ENCODE peak calls at places on chromosomes 13 and 19, in five cellular contexts. One of them, this sample, is unnamed.

GRCh38 chr19:5115771-5116202 is 146.9 kb downstream of the KDM4B start:
- DNase-seq in GM23248: peak; percentile 65
- DNase-seq in MM.1S: no peak
- DNase-seq in PC-9: no peak
- DNase-seq in GM23338: no peak
- DNase-seq in this sample: no peak

GRCh38 chr19:2962018-2962670 is 15.2 kb upstream of the TLE6 start:
- DNase-seq in MM.1S: peak; percentile 58
- DNase-seq in GM23248: peak; percentile 76
- DNase-seq in GM23338: peak; percentile 96
- DNase-seq in PC-9: peak; percentile 33
- DNase-seq in this sample: peak; percentile 93

GRCh38 chr19:2719910-2720776 is 1.0 kb downstream of the DIRAS1 start:
- DNase-seq in GM23248: peak; percentile 85
- DNase-seq in PC-9: no peak
- DNase-seq in GM23338: peak; percentile 81
- DNase-seq in MM.1S: no peak
- DNase-seq in this sample: no peak

GRCh38 chr13:104318121-104318520 is 1251.9 kb upstream of the SLC10A2 start:
- DNase-seq in GM23248: no peak
- DNase-seq in GM23338: peak; percentile 15
- DNase-seq in PC-9: no peak
- DNase-seq in MM.1S: peak; percentile 11
- DNase-seq in this sample: peak; percentile 46

GRCh38 chr13:84843368-84843767 is 955.9 kb downstream of the SLITRK6 start:
- DNase-seq in GM23248: no peak
- DNase-seq in GM23338: no peak
- DNase-seq in PC-9: no peak
- DNase-seq in MM.1S: no peak
- DNase-seq in this sample: no peak

GRCh38 chr19:48158210-48158790 is 11.8 kb downstream of the LIG1 start:
- DNase-seq in GM23338: no peak
- DNase-seq in MM.1S: no peak
- DNase-seq in GM23248: no peak
- DNase-seq in PC-9: no peak
- DNase-seq in this sample: no peak

GRCh38 chr13:106533940-106534843 is 1.3 kb downstream of the EFNB2 start:
- DNase-seq in GM23338: peak; percentile 56
- DNase-seq in GM23248: peak; percentile 53
- DNase-seq in PC-9: peak; percentile 54
- DNase-seq in MM.1S: peak; percentile 24
- DNase-seq in this sample: peak; percentile 64

GRCh38 chr13:72514141-72514540 is 213.3 kb downstream of the MZT1 start:
- DNase-seq in PC-9: no peak
- DNase-seq in MM.1S: no peak
- DNase-seq in GM23248: no peak
- DNase-seq in GM23338: no peak
- DNase-seq in this sample: no peak

GRCh38 chr19:7789447-7789846 is 26.4 kb downstream of the CLEC4M start:
- DNase-seq in PC-9: peak; percentile 40
- DNase-seq in MM.1S: no peak
- DNase-seq in GM23248: no peak
- DNase-seq in GM23338: peak; percentile 79
- DNase-seq in this sample: no peak

GRCh38 chr19:7641288-7642276 is 4.7 kb downstream of the STXBP2 start:
- DNase-seq in PC-9: no peak
- DNase-seq in GM23338: peak; percentile 70
- DNase-seq in GM23248: no peak
- DNase-seq in MM.1S: no peak
- DNase-seq in this sample: no peak

GRCh38 chr19:16605552-16605951 is 22.5 kb downstream of the MED26 start:
- DNase-seq in MM.1S: no peak
- DNase-seq in GM23248: no peak
- DNase-seq in GM23338: no peak
- DNase-seq in PC-9: no peak
- DNase-seq in this sample: no peak

GRCh38 chr13:92187378-92187989 is 789.1 kb downstream of the GPC5 start:
- DNase-seq in GM23248: peak; percentile 44
- DNase-seq in GM23338: peak; percentile 72
- DNase-seq in MM.1S: peak; percentile 48
- DNase-seq in PC-9: no peak
- DNase-seq in this sample: peak; percentile 69

GRCh38 chr19:504634-505033 is 2.7 kb upstream of the TPGS1 start:
- DNase-seq in MM.1S: no peak
- DNase-seq in GM23248: no peak
- DNase-seq in PC-9: no peak
- DNase-seq in GM23338: no peak
- DNase-seq in this sample: peak; percentile 3

GRCh38 chr19:58519087-58519354 is 589 bp downstream of the ZBTB45 start:
- DNase-seq in GM23248: peak; percentile 91
- DNase-seq in MM.1S: peak; percentile 49
- DNase-seq in PC-9: peak; percentile 59
- DNase-seq in GM23338: peak; percentile 92
- DNase-seq in this sample: peak; percentile 90

GRCh38 chr19:11181488-11181887 is 15.9 kb downstream of the KANK2 start:
- DNase-seq in GM23338: no peak
- DNase-seq in GM23248: no peak
- DNase-seq in MM.1S: no peak
- DNase-seq in PC-9: no peak
- DNase-seq in this sample: no peak

GRCh38 chr19:11187409-11187808 is 9.9 kb downstream of the KANK2 start:
- DNase-seq in GM23248: no peak
- DNase-seq in GM23338: no peak
- DNase-seq in PC-9: no peak
- DNase-seq in MM.1S: no peak
- DNase-seq in this sample: no peak

GRCh38 chr19:11180346-11180745 is 17.0 kb downstream of the KANK2 start:
- DNase-seq in MM.1S: no peak
- DNase-seq in GM23248: peak; percentile 69
- DNase-seq in GM23338: no peak
- DNase-seq in PC-9: no peak
- DNase-seq in this sample: no peak

GRCh38 chr19:11179716-11180297 is 17.5 kb downstream of the KANK2 start:
- DNase-seq in MM.1S: peak; percentile 74
- DNase-seq in GM23338: no peak
- DNase-seq in PC-9: no peak
- DNase-seq in GM23248: no peak
- DNase-seq in this sample: no peak

GRCh38 chr19:11182994-11183393 is 14.4 kb downstream of the KANK2 start:
- DNase-seq in PC-9: no peak
- DNase-seq in MM.1S: no peak
- DNase-seq in GM23248: no peak
- DNase-seq in GM23338: no peak
- DNase-seq in this sample: no peak
- H3K4me1 ChIP-seq in PC-9: no peaks in the 10 kb centered on the region
- H3K4me1 ChIP-seq in MM.1S: peaks cover 10% of the 10 kb centered on the region
- H3K4me1 ChIP-seq in GM23248: peaks cover 15% of the 10 kb centered on the region
- H3K4me1 ChIP-seq in GM23338: no peaks in the 10 kb centered on the region
- H3K4me1 ChIP-seq in this sample: no peaks in the 10 kb centered on the region

DNA sequence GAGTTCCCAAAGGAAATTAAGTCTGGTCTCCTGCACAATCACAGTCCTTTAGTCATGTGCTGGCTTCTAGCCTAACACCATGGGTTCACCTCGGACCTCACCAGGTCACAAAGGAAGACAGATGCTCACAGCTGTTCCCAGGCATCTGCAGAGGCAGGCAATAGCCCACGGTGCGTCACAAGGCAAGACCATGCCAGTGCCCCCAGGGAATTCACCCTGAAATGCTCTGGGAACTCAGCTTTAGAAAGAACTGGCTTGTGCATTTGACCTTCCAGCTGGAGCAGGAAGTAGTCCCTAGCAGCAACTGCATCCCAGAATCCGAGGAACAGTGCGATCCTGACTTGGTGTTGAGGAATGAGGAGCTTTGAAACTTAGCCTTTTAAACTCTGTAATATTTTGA is 96.8 kb upstream of the WASF3 start:
- DNase-seq in GM23248: peak; percentile 55
- DNase-seq in MM.1S: no peak
- DNase-seq in GM23338: no peak
- DNase-seq in PC-9: no peak
- DNase-seq in this sample: no peak
- H3K9me2 ChIP-seq in GM23248: no peaks in the 10 kb centered on the region
- H3K9me2 ChIP-seq in MM.1S: no peaks in the 10 kb centered on the region
- H3K9me2 ChIP-seq in GM23338: peaks cover 4% of the 10 kb centered on the region
- H3K9me2 ChIP-seq in PC-9: no peaks in the 10 kb centered on the region
- H3K9me2 ChIP-seq in this sample: no peaks in the 10 kb centered on the region

DNA sequence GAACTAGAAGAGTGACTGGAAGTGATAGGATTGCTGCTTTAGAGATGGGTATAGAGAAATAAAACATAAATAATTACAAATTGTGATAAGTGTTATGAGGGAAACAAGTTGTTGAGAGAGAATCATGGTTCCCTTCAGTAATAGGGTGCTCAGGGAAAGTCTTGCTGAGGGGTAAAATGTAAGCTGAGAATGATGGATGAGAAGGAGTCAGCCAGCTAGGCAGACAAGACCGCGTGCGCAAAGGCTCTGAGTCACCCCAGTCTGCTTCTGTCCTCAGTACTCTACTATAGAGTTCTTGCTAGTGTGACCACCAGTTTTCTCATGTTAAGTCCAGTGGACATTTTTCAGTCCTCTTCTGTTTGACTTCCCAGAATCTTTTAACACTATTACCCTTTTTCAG is 39.5 kb downstream of the PCCA start:
- DNase-seq in MM.1S: no peak
- DNase-seq in GM23338: no peak
- DNase-seq in GM23248: peak; percentile 17
- DNase-seq in PC-9: peak; percentile 3
- DNase-seq in this sample: peak; percentile 36
- H3K27ac ChIP-seq in MM.1S: no peak overlapping the region
- H3K27ac ChIP-seq in GM23338: peak overlapping the region; percentile 75
- H3K27ac ChIP-seq in GM23248: no peak overlapping the region
- H3K27ac ChIP-seq in PC-9: no peak overlapping the region
- H3K27ac ChIP-seq in this sample: peak overlapping the region; percentile 55

GRCh38 chr13:65829241-65830008 is 1400.7 kb downstream of the PCDH9 start:
- DNase-seq in GM23338: no peak
- DNase-seq in GM23248: no peak
- DNase-seq in MM.1S: no peak
- DNase-seq in PC-9: no peak
- DNase-seq in this sample: no peak

GRCh38 chr13:65830411-65831172 is 1399.5 kb downstream of the PCDH9 start:
- DNase-seq in GM23338: no peak
- DNase-seq in MM.1S: no peak
- DNase-seq in PC-9: no peak
- DNase-seq in GM23248: no peak
- DNase-seq in this sample: no peak

GRCh38 chr13:65836066-65836465 is 1394.1 kb downstream of the PCDH9 start:
- DNase-seq in MM.1S: no peak
- DNase-seq in PC-9: no peak
- DNase-seq in GM23248: no peak
- DNase-seq in GM23338: no peak
- DNase-seq in this sample: no peak

DNA sequence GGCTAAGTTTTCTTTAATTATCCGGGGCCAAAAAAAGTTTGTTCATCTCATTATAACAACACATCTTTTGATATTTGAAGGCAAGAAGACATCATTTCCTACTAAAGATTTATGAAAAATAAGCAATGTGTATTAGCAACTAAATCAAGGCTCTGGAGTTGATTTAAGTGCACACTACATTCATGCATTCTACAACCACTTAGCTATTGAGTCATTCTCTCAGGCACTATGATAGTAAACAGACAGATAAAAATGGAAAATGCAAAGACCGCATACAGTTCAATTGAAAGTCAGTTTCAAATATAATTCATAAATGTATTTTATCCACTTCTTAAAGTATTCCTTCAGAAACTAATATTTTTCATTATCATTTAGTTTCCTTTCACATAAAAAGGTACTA is 1395.2 kb downstream of the PCDH9 start:
- DNase-seq in GM23338: no peak
- DNase-seq in PC-9: no peak
- DNase-seq in GM23248: no peak
- DNase-seq in MM.1S: no peak
- DNase-seq in this sample: no peak
- H3K4me1 ChIP-seq in GM23338: no peaks in the 10 kb centered on the region
- H3K4me1 ChIP-seq in PC-9: no peaks in the 10 kb centered on the region
- H3K4me1 ChIP-seq in GM23248: no peaks in the 10 kb centered on the region
- H3K4me1 ChIP-seq in MM.1S: no peaks in the 10 kb centered on the region
- H3K4me1 ChIP-seq in this sample: no peaks in the 10 kb centered on the region

GRCh38 chr13:35794734-35795389 is 318.4 kb upstream of the MAB21L1 start:
- DNase-seq in MM.1S: no peak
- DNase-seq in PC-9: no peak
- DNase-seq in GM23338: no peak
- DNase-seq in GM23248: no peak
- DNase-seq in this sample: no peak
- H3K9me2 ChIP-seq in MM.1S: no peaks in the 10 kb centered on the region
- H3K9me2 ChIP-seq in PC-9: no peaks in the 10 kb centered on the region
- H3K9me2 ChIP-seq in GM23338: no peaks in the 10 kb centered on the region
- H3K9me2 ChIP-seq in GM23248: no peaks in the 10 kb centered on the region
- H3K9me2 ChIP-seq in this sample: no peaks in the 10 kb centered on the region

GRCh38 chr13:49341941-49342340 is 94.2 kb downstream of the CDADC1 start:
- DNase-seq in GM23338: no peak
- DNase-seq in PC-9: no peak
- DNase-seq in MM.1S: no peak
- DNase-seq in GM23248: peak; percentile 6
- DNase-seq in this sample: no peak

GRCh38 chr13:49342404-49342803 is 94.7 kb downstream of the CDADC1 start:
- DNase-seq in PC-9: no peak
- DNase-seq in GM23338: no peak
- DNase-seq in GM23248: no peak
- DNase-seq in MM.1S: no peak
- DNase-seq in this sample: no peak

GRCh38 chr13:49343255-49343654 is 95.5 kb downstream of the CDADC1 start:
- DNase-seq in MM.1S: no peak
- DNase-seq in GM23338: no peak
- DNase-seq in PC-9: no peak
- DNase-seq in GM23248: no peak
- DNase-seq in this sample: no peak

GRCh38 chr13:49341517-49341916 is 93.8 kb downstream of the CDADC1 start:
- DNase-seq in PC-9: no peak
- DNase-seq in GM23248: no peak
- DNase-seq in GM23338: no peak
- DNase-seq in MM.1S: no peak
- DNase-seq in this sample: no peak

GRCh38 chr13:49340161-49340560 is 92.4 kb downstream of the CDADC1 start:
- DNase-seq in PC-9: no peak
- DNase-seq in GM23248: no peak
- DNase-seq in MM.1S: no peak
- DNase-seq in GM23338: no peak
- DNase-seq in this sample: no peak
- H3K27ac ChIP-seq in PC-9: no peak overlapping the region
- H3K27ac ChIP-seq in GM23248: no peak overlapping the region
- H3K27ac ChIP-seq in MM.1S: no peak overlapping the region
- H3K27ac ChIP-seq in GM23338: no peak overlapping the region
- H3K27ac ChIP-seq in this sample: no peak overlapping the region

This sample was measured in hepatocyte.